ENCODE peak calls at places on chromosomes 7 and 10, in nine cellular contexts. N, P, F, D, G, X, J, V and K are unnamed samples.
A peak's percentile ranks its signal among the peaks of the same experiment; 100 is the strongest.

GRCh38 chr7:143980746-143981510 is 19.2 kb upstream of the OR6B1 start:
- DNase-seq in X (no peak), P (no peak), V (peak; percentile 8), J (no peak), D (peak; percentile 84), F (no peak), N (no peak), G (no peak), K (no peak)

GRCh38 chr7:66643395-66643794 is 14.7 kb downstream of the KCTD7 start:
- DNase-seq in P (no peak), N (no peak), X (no peak), J (no peak), F (no peak), G (no peak), D (no peak), V (no peak), K (no peak)

GRCh38 chr7:71313562-71313961 is 181.6 kb downstream of the GALNT17 start:
- DNase-seq in D (no peak), X (no peak), N (no peak), J (no peak), P (no peak), G (no peak), F (no peak), V (no peak), K (no peak)

GRCh38 chr7:131897016-131897789 is 340.8 kb upstream of the PODXL start:
- DNase-seq in P (no peak), X (no peak), V (peak; percentile 72), G (peak; percentile 51), J (no peak), F (no peak), N (no peak), D (peak; percentile 69), K (no peak)

GRCh38 chr10:68647928-68648327 is 73.1 kb upstream of the CCAR1 start:
- DNase-seq in F (no peak), G (no peak), D (peak; percentile 72), J (no peak), V (peak; percentile 16), N (no peak), X (no peak), P (no peak), K (no peak)

GRCh38 chr10:123538401-123539320 is 127.5 kb upstream of the GPR26 start:
- DNase-seq in F (no peak), V (no peak), X (no peak), D (no peak), N (no peak), J (no peak), P (no peak), G (no peak), K (no peak)

GRCh38 chr7:117559391-117559790 is 79.6 kb downstream of the CFTR start:
- DNase-seq in F (no peak), V (no peak), J (no peak), D (no peak), X (no peak), G (no peak), N (no peak), P (no peak), K (no peak)

GRCh38 chr7:151599401-151600227 is 79.9 kb upstream of the RHEB start:
- DNase-seq in P (no peak), F (no peak), N (peak; percentile 69), X (peak; percentile 37), J (no peak), D (peak; percentile 93), G (no peak), V (peak; percentile 96), K (no peak)

GRCh38 chr7:1855396-1856160 is 185.5 kb downstream of the ELFN1 start:
- DNase-seq in V (no peak), P (no peak), F (peak; percentile 1), G (no peak), X (no peak), N (no peak), J (no peak), D (no peak), K (no peak)

GRCh38 chr7:151286148-151286547 is 37.7 kb upstream of the SMARCD3 start:
- DNase-seq in N (no peak), G (no peak), F (no peak), X (no peak), J (no peak), D (no peak), P (no peak), V (no peak), K (no peak)

GRCh38 chr10:99579971-99580370 is 40.3 kb downstream of the SLC25A28 start:
- DNase-seq in X (no peak), N (no peak), G (no peak), P (no peak), F (no peak), D (no peak), V (peak; percentile 62), J (no peak), K (no peak)

GRCh38 chr10:71840177-71840711 is 10.8 kb downstream of the PSAP start:
- DNase-seq in P (no peak), N (peak; percentile 94), D (peak; percentile 98), X (peak; percentile 64), F (no peak), J (peak; percentile 35), V (peak; percentile 100), G (peak; percentile 83), K (peak; percentile 57)

GRCh38 chr10:28840202-28840601 is 162.9 kb downstream of the BAMBI start:
- DNase-seq in G (no peak), J (no peak), F (no peak), X (no peak), P (no peak), N (no peak), V (no peak), D (no peak), K (no peak)

GRCh38 chr7:64651203-64651602 is 14.7 kb upstream of the ZNF107 start:
- DNase-seq in J (no peak), D (no peak), F (no peak), P (no peak), N (no peak), V (no peak), G (no peak), X (no peak), K (no peak)

GRCh38 chr10:51999089-51999488 is 299.7 kb upstream of the CSTF2T start:
- DNase-seq in V (no peak), G (no peak), P (no peak), J (no peak), N (no peak), D (no peak), F (no peak), X (no peak), K (no peak)

GRCh38 chr7:150587551-150587950 is 20.4 kb downstream of the GIMAP4 start:
- DNase-seq in N (no peak), V (no peak), D (no peak), J (no peak), P (no peak), G (no peak), X (no peak), F (no peak), K (no peak)

GRCh38 chr10:53601260-53601875 is 828.8 kb upstream of the MBL2 start:
- DNase-seq in J (no peak), G (peak; percentile 23), F (no peak), D (peak; percentile 55), X (no peak), V (no peak), N (no peak), P (no peak), K (no peak)

GRCh38 chr7:148472406-148472805 is 118.2 kb upstream of the C7orf33 start:
- DNase-seq in J (no peak), G (no peak), D (no peak), N (no peak), V (no peak), X (no peak), P (no peak), F (no peak), K (no peak)

GRCh38 chr7:18347170-18347569 is 148.4 kb upstream of the HDAC9 start:
- DNase-seq in N (no peak), X (no peak), F (no peak), J (no peak), V (no peak), P (no peak), G (no peak), D (no peak), K (no peak)

GRCh38 chr7:55365103-55365679 is at the start of gene LANCL2:
- DNase-seq in J (no peak), D (no peak), G (no peak), F (peak; percentile 58), N (no peak), V (no peak), X (peak; percentile 9), P (no peak), K (peak; percentile 54)

GRCh38 chr7:99752354-99752753 is 17.4 kb upstream of the CYP3A7 start:
- DNase-seq in F (no peak), N (peak; percentile 38), P (no peak), D (no peak), X (no peak), G (no peak), V (peak; percentile 31), J (no peak), K (no peak)

GRCh38 chr7:88357295-88357694 is 50.6 kb upstream of the STEAP4 start:
- DNase-seq in J (no peak), G (peak; percentile 21), X (no peak), V (peak; percentile 33), P (no peak), N (peak; percentile 33), D (peak; percentile 58), F (no peak), K (no peak)

GRCh38 chr7:35494407-35494806 is 200.5 kb downstream of the HERPUD2 start:
- DNase-seq in V (no peak), G (no peak), N (no peak), J (no peak), D (no peak), P (no peak), F (no peak), X (no peak), K (no peak)